ENCODE peak calls at places on chromosome 20, in five cellular contexts. K is neural progenitor cell, E is fibroblast of lung, X is A549, N is GM13977. I is an unnamed sample.

GRCh38 chr20:1274485-1275313 is 8.6 kb downstream of the SNPH start:
- DNase-seq in X (no peak), K (no peak), E (no peak), N (no peak), I (no peak)

GRCh38 chr20:8313073-8313472 is 181.0 kb downstream of the PLCB1 start:
- DNase-seq in E (no peak), K (no peak), N (no peak), X (no peak), I (no peak)

GRCh38 chr20:41118632-41119031 is 18.7 kb upstream of the PLCG1 start:
- DNase-seq in E (no peak), N (no peak), K (no peak), X (no peak), I (no peak)

GRCh38 chr20:25058051-25058796 is at the start of gene ACSS1:
- DNase-seq in E (peak; percentile 27), K (peak; percentile 41), N (peak; percentile 88), X (peak; percentile 72), I (peak; percentile 90)

GRCh38 chr20:15576401-15576800 is 996.8 kb downstream of the KIF16B start:
- DNase-seq in E (no peak), K (no peak), X (no peak), N (no peak), I (no peak)

GRCh38 chr20:2771631-2772080 is 28.8 kb downstream of the CPXM1 start:
- DNase-seq in K (no peak), E (peak; percentile 9), X (no peak), N (peak; percentile 29), I (no peak)

GRCh38 chr20:10316582-10316981 is 98.0 kb downstream of the SNAP25 start:
- DNase-seq in X (no peak), K (no peak), N (no peak), E (no peak), I (no peak)

GRCh38 chr20:50305636-50306477 is 115.2 kb downstream of the CEBPB start:
- DNase-seq in X (peak; percentile 49), E (no peak), K (no peak), N (no peak), I (no peak)

GRCh38 chr20:35257175-35257909 is 20.6 kb downstream of the MMP24OS start:
- DNase-seq in K (no peak), E (peak; percentile 76), N (no peak), X (no peak), I (no peak)

GRCh38 chr20:32535953-32536823 is 48.9 kb downstream of the NOL4L start:
- DNase-seq in X (peak; percentile 44), K (peak; percentile 97), E (no peak), N (peak; percentile 92), I (peak; percentile 92)

GRCh38 chr20:9408422-9409300 is 105.7 kb upstream of the LAMP5 start:
- DNase-seq in K (no peak), N (no peak), X (no peak), E (peak; percentile 95), I (no peak)

GRCh38 chr20:53767206-53767924 is 173.7 kb upstream of the ZNF217 start:
- DNase-seq in K (no peak), X (no peak), E (no peak), N (peak; percentile 35), I (peak; percentile 45)

GRCh38 chr20:35145141-35145564 is 2.0 kb downstream of the EDEM2 start:
- DNase-seq in N (peak; percentile 71), E (peak; percentile 62), X (peak; percentile 77), K (peak; percentile 75), I (peak; percentile 63)

GRCh38 chr20:47676219-47676721 is 109.0 kb downstream of the SULF2 start:
- DNase-seq in N (no peak), X (no peak), K (peak; percentile 51), E (no peak), I (no peak)

GRCh38 chr20:62056975-62057374 is 8.7 kb downstream of the TAF4 start:
- DNase-seq in X (no peak), K (no peak), E (no peak), N (no peak), I (peak; percentile 2)

GRCh38 chr20:49406666-49407065 is 75.8 kb downstream of the KCNB1 start:
- DNase-seq in K (no peak), N (no peak), X (no peak), E (no peak), I (no peak)

GRCh38 chr20:46423342-46423741 is 16.9 kb upstream of the ELMO2 start:
- DNase-seq in N (no peak), X (no peak), K (no peak), E (no peak), I (no peak)

GRCh38 chr20:14193443-14193842 is 144.0 kb downstream of the FLRT3 start:
- DNase-seq in E (no peak), K (peak; percentile 15), X (no peak), N (no peak), I (no peak)

GRCh38 chr20:40279390-40279789 is 409.6 kb downstream of the MAFB start:
- DNase-seq in K (no peak), N (no peak), X (no peak), E (no peak), I (no peak)

GRCh38 chr20:63974402-63975200 is 4.8 kb downstream of the SAMD10 start:
- DNase-seq in X (no peak), E (no peak), N (no peak), K (no peak), I (no peak)

GRCh38 chr20:44187054-44187762 is at the start of gene JPH2:
- DNase-seq in N (no peak), E (peak; percentile 79), K (peak; percentile 59), X (peak; percentile 58), I (no peak)

DNA sequence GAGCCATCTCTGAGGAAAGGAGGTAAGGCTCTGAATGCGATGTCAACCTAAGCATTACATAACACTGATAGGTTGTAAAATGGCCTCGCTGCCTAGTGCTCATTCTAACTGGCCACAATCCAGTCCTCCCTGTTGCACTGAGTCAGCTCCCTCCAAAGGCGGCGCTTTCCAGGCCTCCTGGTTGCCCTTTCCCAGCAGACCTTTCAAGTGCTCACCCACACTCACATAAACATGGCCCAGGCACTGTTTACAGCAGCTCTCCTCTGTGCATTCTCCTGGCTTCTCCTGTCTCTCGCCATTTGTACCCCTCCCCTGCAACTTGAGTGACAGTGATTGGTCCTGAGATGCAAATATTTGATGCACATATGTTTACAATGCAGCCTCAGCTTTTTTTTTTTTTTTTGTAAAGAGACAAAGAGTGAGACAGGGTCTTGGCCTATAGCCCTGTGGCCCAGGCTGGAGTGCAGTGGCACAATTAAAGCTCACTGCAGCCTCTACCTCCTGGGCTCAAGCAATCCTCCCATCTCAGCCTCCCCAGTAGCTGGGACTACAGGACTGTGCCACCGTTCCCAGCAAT is 36.8 kb upstream of the PRND start:
- DNase-seq in X (no peak), K (no peak), N (no peak), E (peak; percentile 79), I (no peak)
- TF ChIP-seq CTCF in X (no peak), K (no peak), N (no peak), E (no peak), I (no peak)

GRCh38 chr20:59939052-59939878 is 840 bp downstream of the PPP1R3D start:
- DNase-seq in N (peak; percentile 32), X (no peak), E (peak; percentile 20), K (peak; percentile 55), I (no peak)

GRCh38 chr20:59940956-59941294 is 736 bp downstream of the FAM217B start:
- DNase-seq in K (peak; percentile 54), X (no peak), N (no peak), E (no peak), I (no peak)

GRCh38 chr20:59939879-59940128 is 301 bp downstream of the PPP1R3D start:
- DNase-seq in X (no peak), E (no peak), N (no peak), K (no peak), I (no peak)

GRCh38 chr20:59938696-59939051 is 1.4 kb downstream of the PPP1R3D start:
- DNase-seq in X (no peak), E (no peak), K (no peak), N (no peak), I (no peak)

DNA sequence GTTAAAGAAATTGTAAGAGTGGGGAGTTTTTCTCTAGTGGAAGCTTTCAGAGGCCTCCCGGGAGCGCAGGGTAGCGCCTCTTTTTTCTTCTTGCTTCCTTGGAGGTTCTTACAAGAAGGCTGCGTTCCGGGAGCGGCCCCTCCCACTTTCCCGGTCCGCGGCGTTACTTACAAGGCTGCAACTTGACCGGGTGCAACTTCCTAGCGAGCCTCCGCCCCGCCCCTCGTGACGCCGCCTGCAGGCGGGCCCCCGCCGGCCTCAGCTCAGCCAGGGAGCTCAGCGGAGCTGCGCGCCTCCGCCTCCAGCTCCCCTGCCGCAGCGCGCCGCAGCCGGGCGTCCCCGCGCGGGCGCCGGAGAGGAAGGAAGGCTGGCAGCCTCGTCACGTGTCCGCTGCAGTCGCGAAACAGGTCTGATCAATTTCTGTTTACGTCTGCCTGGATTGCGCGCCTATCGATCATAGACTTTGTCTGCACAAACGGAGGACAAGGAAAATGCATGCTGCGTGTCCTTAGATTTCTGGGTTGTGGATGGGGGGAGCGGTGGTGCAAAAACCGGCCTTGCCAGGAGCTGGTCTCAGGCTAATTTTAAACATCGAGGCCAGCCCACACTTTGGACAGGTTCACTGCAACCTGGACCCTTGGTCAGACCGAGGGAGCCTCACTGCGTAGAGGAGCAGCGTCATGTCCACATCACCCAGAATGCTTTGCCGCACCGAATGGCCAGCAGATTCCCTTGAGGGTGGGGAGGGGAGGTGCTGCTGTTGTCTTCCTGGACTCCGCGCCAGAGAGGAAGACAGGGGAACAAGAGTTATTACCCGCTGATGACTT is at the start of the genes FAM217B and PPP1R3D:
- DNase-seq in K (peak; percentile 91), X (peak; percentile 95), N (peak; percentile 98), E (peak; percentile 99), I (peak; percentile 98)
- TF ChIP-seq CTCF in K (peak; percentile 18), X (no peak), N (no peak), E (no peak), I (no peak)

DNA sequence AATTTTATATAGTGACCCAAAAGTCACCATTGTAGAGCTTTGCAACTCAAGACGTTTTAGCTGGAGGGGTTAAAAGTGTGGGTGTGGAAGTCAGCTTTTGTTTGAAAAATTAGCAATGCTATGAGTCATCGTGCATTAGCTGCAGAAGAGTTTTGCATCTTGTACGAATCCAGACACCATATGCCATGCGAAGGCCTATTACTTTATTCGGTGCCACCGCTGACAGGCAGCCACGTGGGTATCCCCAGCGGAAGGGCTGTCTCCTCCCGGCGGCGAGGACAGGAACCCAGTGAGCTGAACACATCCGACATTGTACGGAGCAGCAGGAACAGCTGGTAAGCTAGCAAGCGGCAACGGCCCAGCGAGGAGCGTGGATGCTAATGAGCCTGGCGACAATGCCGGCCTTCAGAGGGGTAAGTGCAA is 84.4 kb downstream of the INSM1 start:
- DNase-seq in K (peak; percentile 93), X (no peak), E (peak; percentile 84), N (peak; percentile 67), I (peak; percentile 58)
- TF ChIP-seq CTCF in K (peak; percentile 18), X (no peak), E (no peak), N (peak; percentile 8), I (no peak)

DNA sequence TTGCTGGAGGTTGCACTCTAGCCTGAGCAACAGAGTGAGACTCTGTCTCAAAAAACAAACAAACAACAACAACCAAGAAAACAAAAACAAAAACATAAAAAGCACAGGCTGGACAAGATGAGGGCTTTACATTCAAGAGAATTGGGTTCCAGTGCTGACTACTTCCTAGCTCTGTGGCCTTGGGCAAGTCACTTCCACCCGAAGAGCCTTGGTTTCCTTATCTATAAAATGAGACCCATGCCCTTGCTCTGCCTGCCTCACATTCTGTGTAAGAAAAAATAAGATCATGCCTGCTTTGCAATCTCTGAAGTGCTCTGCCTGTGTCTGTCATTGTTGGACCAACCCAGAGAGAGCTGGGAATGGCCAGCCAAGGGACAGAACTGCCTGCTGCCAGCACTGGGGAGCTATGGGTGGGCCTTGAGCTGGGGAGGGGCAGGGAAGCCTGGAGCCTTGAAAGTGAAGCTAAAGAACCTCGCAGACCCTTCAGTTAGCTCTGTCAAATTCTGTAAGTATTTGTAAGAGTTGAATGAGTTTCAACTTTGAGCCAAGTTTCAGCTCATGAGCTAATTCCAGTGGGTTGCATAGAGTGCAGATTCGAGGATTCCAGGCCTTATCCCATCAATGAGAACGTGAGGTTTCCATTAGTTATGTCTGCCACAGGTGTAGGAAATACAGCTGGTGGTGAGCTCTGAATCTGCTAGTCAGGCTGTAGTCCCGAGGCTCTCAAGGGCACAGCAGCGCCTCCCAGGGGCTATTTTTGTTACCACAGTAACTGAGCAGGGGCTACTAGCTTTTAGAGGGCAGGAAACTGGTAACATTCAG is 93.2 kb downstream of the DLGAP4 start:
- DNase-seq in N (peak; percentile 77), X (peak; percentile 73), K (peak; percentile 83), E (peak; percentile 6), I (peak; percentile 66)
- TF ChIP-seq CTCF in N (peak; percentile 50), X (peak; percentile 38), K (peak; percentile 71), E (peak; percentile 25), I (peak; percentile 47)

I was measured in GM20000.